ENCODE peak calls at places on chromosomes 16 and 17, in seven cellular contexts. P is activated naive CD8-positive, alpha-beta T cell treated with anti-CD3 and anti-CD28 coated beads, Interleukin-2, amount 50 U/mL, for 24 hours; Y is upper lobe of right lung; T is dermis microvascular lymphatic vessel endothelial cell; H is left cardiac atrium; B is CD8-positive, alpha-beta memory T cell; C is foreskin fibroblast. U is an unnamed sample.

GRCh38 chr17:7720125-7720524 is 2.6 kb downstream of the DNAH2 start:
- DNase-seq in B (no peak), H (no peak), P (no peak), T (no peak), C (no peak), Y (no peak), U (no peak)

GRCh38 chr16:75264999-75265910 is 13.8 kb upstream of the BCAR1 start:
- DNase-seq in C (peak; percentile 69), B (no peak), T (no peak), P (no peak), H (peak; percentile 67), Y (peak; percentile 76), U (peak; percentile 63)

GRCh38 chr17:1577657-1578428 is 15.3 kb upstream of the PITPNA start:
- DNase-seq in B (no peak), P (no peak), C (no peak), Y (no peak), H (peak; percentile 45), T (no peak), U (no peak)

GRCh38 chr16:1116693-1117077 is 20.6 kb upstream of the C1QTNF8 start:
- DNase-seq in T (no peak), P (no peak), H (no peak), B (no peak), Y (no peak), C (no peak), U (no peak)

GRCh38 chr17:66949501-66949900 is 15.0 kb upstream of the CACNG4 start:
- DNase-seq in C (no peak), H (no peak), Y (peak; percentile 20), P (no peak), B (no peak), T (no peak), U (no peak)

GRCh38 chr16:72099377-72099818 is 5.8 kb downstream of the DHX38 start:
- DNase-seq in H (no peak), T (peak; percentile 62), Y (no peak), P (peak; percentile 48), B (no peak), C (peak; percentile 72), U (no peak)

GRCh38 chr17:67390646-67391480 is 13.8 kb downstream of the PITPNC1 start:
- DNase-seq in P (peak; percentile 74), H (peak; percentile 78), B (peak; percentile 42), Y (no peak), T (peak; percentile 14), C (peak; percentile 93), U (peak; percentile 52)

GRCh38 chr17:27475070-27475673 is 18.9 kb downstream of the KSR1 start:
- DNase-seq in T (no peak), Y (peak; percentile 28), B (no peak), H (no peak), P (peak; percentile 59), C (no peak), U (no peak)

GRCh38 chr16:23835390-23836077 is at the start of gene PRKCB:
- DNase-seq in T (no peak), C (peak; percentile 44), B (peak; percentile 88), H (peak; percentile 81), P (peak; percentile 94), Y (peak; percentile 90), U (peak; percentile 89)

GRCh38 chr16:31386157-31386984 is 6.8 kb upstream of the ITGAD start:
- DNase-seq in C (peak; percentile 38), P (peak; percentile 23), H (no peak), Y (no peak), T (no peak), B (no peak), U (no peak)

GRCh38 chr16:4290236-4290830 is 17.5 kb upstream of the TFAP4 start:
- DNase-seq in B (no peak), P (no peak), C (peak; percentile 80), H (no peak), Y (peak; percentile 74), T (no peak), U (peak; percentile 59)

GRCh38 chr17:30113213-30113612 is 3.4 kb upstream of the NSRP1 start:
- DNase-seq in H (no peak), B (no peak), Y (no peak), T (no peak), P (peak; percentile 9), C (peak; percentile 43), U (no peak)

GRCh38 chr17:7173687-7174602 is 5.2 kb downstream of the ASGR1 start:
- DNase-seq in H (peak; percentile 74), P (peak; percentile 65), Y (peak; percentile 92), T (peak; percentile 44), B (peak; percentile 41), C (peak; percentile 32), U (peak; percentile 91)

GRCh38 chr16:64687796-64688195 is 434.1 kb downstream of the CDH11 start:
- DNase-seq in T (no peak), H (no peak), B (no peak), C (no peak), P (no peak), Y (no peak), U (no peak)

GRCh38 chr17:28475151-28475900 is 1.9 kb downstream of the SLC13A2 start:
- DNase-seq in T (no peak), Y (peak; percentile 26), P (no peak), B (no peak), H (no peak), C (no peak), U (no peak)

GRCh38 chr17:45366049-45366448 is 49.2 kb upstream of the MAP3K14 start:
- DNase-seq in T (no peak), B (no peak), P (no peak), Y (peak; percentile 17), C (no peak), H (no peak), U (no peak)

U was measured in lower lobe of right lung.